ENCODE peak calls at places on chromosomes 6 and 20, in six cellular contexts. I, H, U, W, O and E are unnamed samples.

GRCh38 chr20:50624351-50625016 is 66.9 kb downstream of the RIPOR3 start:
- DNase-seq in I (no peak), H (no peak), U (no peak), W (no peak), O (no peak), E (peak; percentile 56)

GRCh38 chr20:4130404-4131189 is 115.2 kb upstream of the RNF24 start:
- DNase-seq in I (no peak), H (no peak), U (peak; percentile 64), W (no peak), O (no peak), E (no peak)

GRCh38 chr20:21518292-21518991 is 4.6 kb upstream of the NKX2-2 start:
- DNase-seq in I (no peak), H (no peak), U (no peak), W (peak; percentile 34), O (no peak), E (no peak)

GRCh38 chr6:160952633-160953281 is 38.8 kb upstream of the MAP3K4 start:
- DNase-seq in I (no peak), H (no peak), U (peak; percentile 63), W (peak; percentile 42), O (no peak), E (no peak)

GRCh38 chr20:47137231-47137865 is 219.2 kb downstream of the ZMYND8 start:
- DNase-seq in I (no peak), H (no peak), U (no peak), W (no peak), O (no peak), E (no peak)

GRCh38 chr20:32558526-32558925 is 26.6 kb downstream of the NOL4L start:
- DNase-seq in I (no peak), H (no peak), U (no peak), W (no peak), O (no peak), E (no peak)

GRCh38 chr20:54933212-54933904 is 458.0 kb downstream of the DOK5 start:
- DNase-seq in I (no peak), H (no peak), U (no peak), W (no peak), O (no peak), E (no peak)

GRCh38 chr6:126716012-126716411 is 376.1 kb downstream of the CENPW start:
- DNase-seq in I (no peak), H (no peak), U (no peak), W (no peak), O (no peak), E (no peak)

GRCh38 chr6:150898390-150899170 is 33.1 kb downstream of the MTHFD1L start:
- DNase-seq in I (no peak), H (peak; percentile 40), U (no peak), W (no peak), O (no peak), E (no peak)

GRCh38 chr6:17884501-17885039 is 102.9 kb downstream of the KIF13A start:
- DNase-seq in I (no peak), H (peak; percentile 80), U (no peak), W (no peak), O (no peak), E (no peak)

GRCh38 chr6:121971886-121972285 is 427.6 kb upstream of the HSF2 start:
- DNase-seq in I (peak; percentile 19), H (no peak), U (peak; percentile 31), W (no peak), O (no peak), E (no peak)

GRCh38 chr6:104789770-104790190 is 69.9 kb downstream of the HACE1 start:
- DNase-seq in I (peak; percentile 15), H (no peak), U (peak; percentile 77), W (peak; percentile 41), O (no peak), E (no peak)

GRCh38 chr6:85124472-85125428 is 325.1 kb upstream of the NT5E start:
- DNase-seq in I (no peak), H (no peak), U (peak; percentile 56), W (no peak), O (no peak), E (no peak)

GRCh38 chr6:152459245-152459644 is 177.9 kb downstream of the SYNE1 start:
- DNase-seq in I (no peak), H (no peak), U (no peak), W (no peak), O (no peak), E (no peak)

GRCh38 chr6:168118935-168119334 is 39.9 kb upstream of the FRMD1 start:
- DNase-seq in I (no peak), H (no peak), U (no peak), W (no peak), O (peak; percentile 9), E (no peak)

GRCh38 chr20:6993016-6993415 is 225.5 kb downstream of the BMP2 start:
- DNase-seq in I (peak; percentile 47), H (no peak), U (no peak), W (no peak), O (no peak), E (no peak)

GRCh38 chr6:97919046-97919445 is 636.0 kb upstream of the MMS22L start:
- DNase-seq in I (no peak), H (no peak), U (no peak), W (no peak), O (no peak), E (no peak)

GRCh38 chr20:39069976-39070375 is 107.8 kb downstream of the DHX35 start:
- DNase-seq in I (no peak), H (no peak), U (no peak), W (no peak), O (no peak), E (no peak)

GRCh38 chr6:33925869-33926268 is 122.1 kb upstream of the MLN start:
- DNase-seq in I (no peak), H (no peak), U (no peak), W (no peak), O (no peak), E (no peak)

GRCh38 chr20:8094415-8094818 is 37.6 kb upstream of the PLCB1 start:
- DNase-seq in I (peak; percentile 72), H (no peak), U (peak; percentile 97), W (no peak), O (peak; percentile 89), E (peak; percentile 82)

GRCh38 chr6:168282985-168283685 is 36.4 kb downstream of the DACT2 start:
- DNase-seq in I (no peak), H (no peak), U (no peak), W (no peak), O (peak; percentile 31), E (no peak)

GRCh38 chr20:2151805-2152727 is 50.4 kb downstream of the STK35 start:
- DNase-seq in I (peak; percentile 29), H (no peak), U (peak; percentile 38), W (no peak), O (no peak), E (peak; percentile 75)

GRCh38 chr6:18990313-18990978 is 603.3 kb downstream of the RNF144B start:
- DNase-seq in I (peak; percentile 90), H (no peak), U (peak; percentile 62), W (peak; percentile 91), O (peak; percentile 85), E (peak; percentile 78)

GRCh38 chr6:130500693-130501092 is 134.9 kb downstream of the TMEM200A start:
- DNase-seq in I (no peak), H (no peak), U (peak; percentile 13), W (no peak), O (no peak), E (no peak)

GRCh38 chr20:24795444-24795843 is 153.6 kb upstream of the CST7 start:
- DNase-seq in I (no peak), H (no peak), U (peak; percentile 3), W (no peak), O (no peak), E (no peak)

GRCh38 chr6:170117111-170117972 is 173.5 kb downstream of the DLL1 start:
- DNase-seq in I (no peak), H (no peak), U (no peak), W (no peak), O (peak; percentile 7), E (peak; percentile 52)

GRCh38 chr20:63783970-63784369 is 44.4 kb downstream of the SLC2A4RG start:
- DNase-seq in I (no peak), H (no peak), U (no peak), W (no peak), O (no peak), E (peak; percentile 36)

GRCh38 chr6:4503700-4504099 is 272.5 kb upstream of the CDYL start:
- DNase-seq in I (no peak), H (no peak), U (no peak), W (peak; percentile 35), O (no peak), E (no peak)

GRCh38 chr6:13920584-13920983 is 4.2 kb upstream of the RNF182 start:
- DNase-seq in I (no peak), H (no peak), U (peak; percentile 15), W (no peak), O (no peak), E (no peak)
- H3K4me1 ChIP-seq in I (peaks cover 11% of the 10 kb centered on the region), H (peaks cover 3% of the 10 kb centered on the region), U (peaks cover 3% of the 10 kb centered on the region), W (peaks cover under 1% of the 10 kb centered on the region), O (peaks cover 6% of the 10 kb centered on the region), E (no peaks in the 10 kb centered on the region)

GRCh38 chr6:90758741-90759140 is 171.9 kb upstream of the MAP3K7 start:
- DNase-seq in I (no peak), H (no peak), U (no peak), W (peak; percentile 33), O (no peak), E (no peak)
- H3K4me3 ChIP-seq in I (no peak overlapping the region), H (no peak overlapping the region), U (no peak overlapping the region), W (no peak overlapping the region), O (no peak overlapping the region), E (no peak overlapping the region)

GRCh38 chr6:88748141-88748540 is 215.3 kb downstream of the RNGTT start:
- DNase-seq in I (no peak), H (no peak), U (peak; percentile 43), W (no peak), O (no peak), E (no peak)

GRCh38 chr6:88750936-88751335 is 212.5 kb downstream of the RNGTT start:
- DNase-seq in I (no peak), H (no peak), U (no peak), W (no peak), O (no peak), E (no peak)

GRCh38 chr6:88749849-88750248 is 213.6 kb downstream of the RNGTT start:
- DNase-seq in I (no peak), H (no peak), U (no peak), W (no peak), O (no peak), E (no peak)
- H3K4me1 ChIP-seq in I (no peaks in the 10 kb centered on the region), H (no peaks in the 10 kb centered on the region), U (no peaks in the 10 kb centered on the region), W (no peaks in the 10 kb centered on the region), O (no peaks in the 10 kb centered on the region), E (no peaks in the 10 kb centered on the region)

DNA sequence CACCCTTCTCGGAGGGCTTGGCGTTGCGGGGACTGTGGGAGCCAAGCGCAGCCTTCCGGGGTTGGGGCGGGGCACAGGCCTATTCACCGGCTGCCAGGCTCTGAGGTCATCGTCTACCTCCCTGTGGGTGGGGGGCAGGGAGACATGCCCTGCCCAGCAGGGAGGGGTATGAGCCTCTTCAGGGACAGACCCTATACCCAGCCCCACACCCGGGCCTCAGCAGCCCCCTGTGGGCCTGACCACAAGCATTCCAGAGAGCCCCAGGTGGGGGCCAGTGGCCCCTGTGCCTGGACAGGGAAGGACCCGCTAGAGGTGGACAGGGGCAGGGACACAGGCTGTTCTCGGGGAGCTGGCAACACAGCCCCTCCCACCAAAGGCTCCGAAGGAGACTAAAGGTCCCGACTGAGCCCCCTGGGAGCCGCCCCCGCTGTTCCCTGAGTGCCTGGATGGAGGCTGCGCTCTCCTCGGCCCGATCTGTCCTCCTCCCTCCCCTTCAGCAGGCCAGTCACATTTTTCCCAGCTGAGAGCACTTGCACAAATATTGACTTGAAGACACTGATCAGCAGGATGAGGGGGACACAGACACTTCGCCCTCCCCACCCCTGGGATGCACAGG is 11.5 kb downstream of the LAMA5 start:
- DNase-seq in I (peak; percentile 75), H (no peak), U (peak; percentile 41), W (no peak), O (peak; percentile 59), E (peak; percentile 81)
- H3K4me3 ChIP-seq in I (no peak overlapping the region), H (no peak overlapping the region), U (no peak overlapping the region), W (no peak overlapping the region), O (no peak overlapping the region), E (no peak overlapping the region)